ENCODE peak calls at places on chromosomes 2 and 18, in nine cellular contexts. F is body of pancreas; T is AG10803; S is fibroblast of lung; A is colonic mucosa; V is PC-9; H is CD8-positive, alpha-beta T cell; G is nephron progenitor cell; O is coronary artery. P is an unnamed sample.

GRCh38 chr2:151761193-151761592 is 26.9 kb upstream of the NEB start:
- DNase-seq in T (no peak), V (no peak), O (no peak), A (no peak), G (no peak), S (no peak), H (no peak), F (no peak), P (no peak)

GRCh38 chr2:144776766-144777165 is 256.8 kb upstream of the ZEB2 start:
- DNase-seq in O (no peak), S (peak; percentile 33), A (no peak), F (no peak), G (no peak), H (no peak), V (no peak), T (peak; percentile 20), P (no peak)

GRCh38 chr2:219702796-219703545 is 75.5 kb downstream of the SLC4A3 start:
- DNase-seq in G (no peak), S (no peak), A (no peak), H (no peak), O (no peak), V (no peak), T (peak; percentile 36), F (no peak), P (no peak)

GRCh38 chr2:60585276-60585675 is 31.8 kb upstream of the BCL11A start:
- DNase-seq in V (no peak), S (no peak), A (no peak), H (no peak), T (no peak), O (no peak), G (no peak), F (no peak), P (no peak)

GRCh38 chr2:134634054-134634630 is 84.7 kb downstream of the TMEM163 start:
- DNase-seq in V (no peak), H (no peak), S (no peak), O (no peak), T (no peak), A (no peak), G (no peak), F (no peak), P (no peak)

GRCh38 chr18:22550861-22551260 is 133.1 kb upstream of the CTAGE1 start:
- DNase-seq in H (no peak), S (no peak), A (no peak), F (no peak), O (no peak), V (no peak), G (no peak), T (no peak), P (no peak)

GRCh38 chr2:31888550-31888949 is 122.3 kb downstream of the MEMO1 start:
- DNase-seq in H (no peak), S (no peak), O (no peak), T (peak; percentile 3), A (no peak), F (no peak), V (no peak), G (no peak), P (no peak)

GRCh38 chr2:236728916-236729670 is 159.5 kb downstream of the ACKR3 start:
- DNase-seq in S (no peak), T (no peak), G (no peak), F (no peak), A (no peak), H (no peak), O (no peak), V (no peak), P (no peak)

GRCh38 chr2:160044728-160045127 is 17.7 kb downstream of the PLA2R1 start:
- DNase-seq in O (no peak), G (no peak), H (no peak), T (no peak), F (no peak), A (no peak), V (no peak), S (no peak), P (no peak)
- TF ChIP-seq CTCF in O (no peak), G (no peak), H (no peak), T (no peak), F (no peak), A (no peak), V (no peak), S (no peak), P (no peak)

DNA sequence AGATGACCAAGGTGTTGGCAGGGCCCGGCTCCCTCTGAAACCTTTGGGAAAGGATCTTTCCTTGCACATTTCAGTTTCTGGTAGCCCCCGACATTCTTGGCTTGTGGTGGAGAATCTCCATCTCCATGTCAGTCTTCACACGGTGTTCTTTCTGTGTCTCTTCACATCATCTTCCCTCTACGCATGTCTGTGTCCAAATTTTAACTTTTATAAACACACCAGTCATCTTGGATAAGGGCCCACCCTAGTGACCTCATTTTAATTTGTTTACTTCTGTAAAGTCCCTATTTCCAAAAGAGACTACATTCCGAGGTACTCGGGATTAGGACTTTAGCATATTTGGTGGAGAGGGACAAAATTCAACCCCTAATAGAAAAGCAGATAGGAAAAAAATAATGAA is 138.4 kb downstream of the GALNT3 start:
- DNase-seq in G (no peak), T (no peak), O (no peak), A (no peak), H (no peak), S (no peak), F (no peak), V (no peak), P (no peak)
- TF ChIP-seq CTCF in G (no peak), T (no peak), O (no peak), A (no peak), H (no peak), S (no peak), F (no peak), V (no peak), P (no peak)

DNA sequence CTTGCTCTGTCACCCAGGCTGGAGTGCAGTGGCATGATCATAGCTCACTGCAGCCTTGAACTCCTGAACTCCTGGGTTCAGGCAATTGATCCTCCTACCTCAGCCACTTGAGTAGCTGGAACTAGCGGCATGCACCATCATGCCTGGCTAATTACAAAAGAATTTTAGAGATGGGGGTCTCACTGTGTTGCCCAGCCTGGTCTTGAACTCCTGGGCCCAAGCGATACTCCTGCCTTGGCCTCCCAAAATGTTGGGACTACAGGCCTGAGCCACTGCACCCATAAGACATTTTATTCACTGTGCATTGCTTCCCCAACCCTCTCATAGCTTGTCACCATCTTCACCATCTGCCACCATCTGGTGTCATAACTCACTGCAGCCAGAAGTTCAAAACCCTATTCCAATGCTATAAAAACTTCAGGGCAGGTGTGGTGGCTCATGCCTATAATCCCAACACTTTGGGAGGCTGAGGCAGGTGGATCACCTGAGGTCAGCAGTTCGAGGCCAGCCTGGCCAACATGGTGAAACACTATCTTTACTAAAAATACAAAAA is 78.7 kb downstream of the NCAPH start:
- DNase-seq in G (no peak), S (no peak), T (no peak), A (no peak), H (no peak), O (no peak), V (no peak), F (no peak), P (no peak)
- TF ChIP-seq CTCF in G (no peak), S (no peak), T (no peak), A (no peak), H (no peak), O (no peak), V (no peak), F (no peak), P (no peak)

GRCh38 chr2:125386074-125386473 is 1269.9 kb upstream of the GYPC start:
- DNase-seq in A (no peak), S (no peak), O (no peak), F (no peak), G (no peak), H (no peak), V (no peak), T (no peak), P (no peak)
- TF ChIP-seq CTCF in A (no peak), S (no peak), O (no peak), F (no peak), G (no peak), H (no peak), V (no peak), T (no peak), P (no peak)

GRCh38 chr2:128720440-128721022 is 401.9 kb upstream of the HS6ST1 start:
- DNase-seq in F (no peak), H (no peak), G (no peak), O (no peak), T (no peak), S (no peak), A (no peak), V (no peak), P (no peak)
- TF ChIP-seq CTCF in F (no peak), H (no peak), G (no peak), O (no peak), T (peak; percentile 23), S (peak; percentile 25), A (no peak), V (peak; percentile 35), P (peak; percentile 14)

GRCh38 chr2:116696223-116696622 is 1118.3 kb upstream of the DDX18 start:
- DNase-seq in S (no peak), A (no peak), T (no peak), F (no peak), H (no peak), V (no peak), O (no peak), G (no peak), P (no peak)
- TF ChIP-seq CTCF in S (no peak), A (no peak), T (no peak), F (no peak), H (no peak), V (no peak), O (no peak), G (no peak), P (no peak)